ENCODE peak calls at places on chromosomes 13 and 19, in eight cellular contexts. Y is neural progenitor cell, N is breast epithelium, I is psoas muscle, K is IMR-90, Q is fibroblast of lung, E is mammary epithelial cell, F is heart left ventricle. B is an unnamed sample.

GRCh38 chr13:109383683-109384082 is 402.7 kb downstream of the IRS2 start:
- DNase-seq in Y (no peak), N (no peak), I (no peak), K (peak; percentile 79), Q (peak; percentile 55), E (peak; percentile 90), F (no peak), B (no peak)

GRCh38 chr13:98372886-98373285 is 195.8 kb upstream of the RNF113B start:
- DNase-seq in Y (no peak), N (no peak), I (peak; percentile 66), K (peak; percentile 87), Q (peak; percentile 60), E (no peak), F (no peak), B (no peak)

GRCh38 chr19:53849237-53849676 is 18.4 kb upstream of the MYADM start:
- DNase-seq in Y (no peak), N (no peak), I (no peak), K (peak; percentile 23), Q (peak; percentile 50), E (no peak), F (peak; percentile 41), B (no peak)

GRCh38 chr13:110985570-110985969 is 70.7 kb upstream of the ANKRD10 start:
- DNase-seq in Y (no peak), N (no peak), I (no peak), K (peak; percentile 34), Q (peak; percentile 38), E (no peak), F (no peak), B (no peak)

GRCh38 chr13:20057963-20058362 is 99.4 kb downstream of the ZMYM2 start:
- DNase-seq in Y (no peak), N (no peak), I (no peak), K (no peak), Q (no peak), E (no peak), F (no peak), B (no peak)

GRCh38 chr13:79483302-79483701 is 2.3 kb downstream of the NDFIP2 start:
- DNase-seq in Y (no peak), N (no peak), I (no peak), K (peak; percentile 78), Q (peak; percentile 75), E (peak; percentile 55), F (no peak), B (no peak)

GRCh38 chr13:111095911-111096501 is 19.1 kb upstream of the ARHGEF7 start:
- DNase-seq in Y (no peak), N (no peak), I (no peak), K (no peak), Q (no peak), E (no peak), F (no peak), B (no peak)

GRCh38 chr19:29873024-29873800 is 61.4 kb downstream of the CCNE1 start:
- DNase-seq in Y (peak; percentile 86), N (no peak), I (peak; percentile 83), K (no peak), Q (peak; percentile 9), E (no peak), F (peak; percentile 59), B (peak; percentile 47)

GRCh38 chr19:5407356-5407755 is 47.9 kb upstream of the ZNRF4 start:
- DNase-seq in Y (peak; percentile 49), N (no peak), I (no peak), K (peak; percentile 17), Q (peak; percentile 8), E (peak; percentile 19), F (no peak), B (no peak)

GRCh38 chr19:2034729-2035589 is 16.1 kb downstream of the MKNK2 start:
- DNase-seq in Y (peak; percentile 71), N (no peak), I (peak; percentile 89), K (peak; percentile 8), Q (peak; percentile 56), E (no peak), F (no peak), B (peak; percentile 92)

GRCh38 chr13:76314495-76314894 is 571.7 kb downstream of the KCTD12 start:
- DNase-seq in Y (no peak), N (no peak), I (no peak), K (no peak), Q (no peak), E (no peak), F (no peak), B (no peak)

GRCh38 chr19:18282788-18283141 is 1.3 kb upstream of the JUND start:
- DNase-seq in Y (no peak), N (no peak), I (no peak), K (no peak), Q (no peak), E (no peak), F (no peak), B (no peak)

GRCh38 chr13:60282708-60283107 is 114.3 kb upstream of the TDRD3 start:
- DNase-seq in Y (no peak), N (no peak), I (no peak), K (no peak), Q (no peak), E (no peak), F (no peak), B (no peak)

GRCh38 chr19:52786078-52786463 is 520 bp downstream of the ZNF600 start:
- DNase-seq in Y (peak; percentile 35), N (no peak), I (no peak), K (no peak), Q (no peak), E (peak; percentile 30), F (no peak), B (no peak)

GRCh38 chr13:101576452-101576851 is 124.0 kb downstream of the ITGBL1 start:
- DNase-seq in Y (no peak), N (no peak), I (no peak), K (peak; percentile 81), Q (peak; percentile 88), E (no peak), F (no peak), B (no peak)

GRCh38 chr13:36029171-36029570 is 102.0 kb downstream of the DCLK1 start:
- DNase-seq in Y (no peak), N (no peak), I (no peak), K (peak; percentile 5), Q (peak; percentile 65), E (peak; percentile 11), F (no peak), B (no peak)

GRCh38 chr13:30576528-30576927 is 41.2 kb upstream of the USPL1 start:
- DNase-seq in Y (no peak), N (no peak), I (no peak), K (peak; percentile 59), Q (peak; percentile 59), E (peak; percentile 73), F (peak; percentile 29), B (no peak)

GRCh38 chr13:74073231-74073630 is 61.0 kb downstream of the KLF12 start:
- DNase-seq in Y (no peak), N (no peak), I (no peak), K (no peak), Q (no peak), E (no peak), F (no peak), B (no peak)

GRCh38 chr13:66195238-66195637 is 1034.9 kb downstream of the PCDH9 start:
- DNase-seq in Y (no peak), N (no peak), I (no peak), K (no peak), Q (no peak), E (no peak), F (no peak), B (no peak)
- H3K4me1 ChIP-seq in Y (no peaks in the 10 kb centered on the region), N (no peaks in the 10 kb centered on the region), I (no peaks in the 10 kb centered on the region), K (no peaks in the 10 kb centered on the region), Q (no peaks in the 10 kb centered on the region), E (no peaks in the 10 kb centered on the region), F (no peaks in the 10 kb centered on the region), B (no peaks in the 10 kb centered on the region)

DNA sequence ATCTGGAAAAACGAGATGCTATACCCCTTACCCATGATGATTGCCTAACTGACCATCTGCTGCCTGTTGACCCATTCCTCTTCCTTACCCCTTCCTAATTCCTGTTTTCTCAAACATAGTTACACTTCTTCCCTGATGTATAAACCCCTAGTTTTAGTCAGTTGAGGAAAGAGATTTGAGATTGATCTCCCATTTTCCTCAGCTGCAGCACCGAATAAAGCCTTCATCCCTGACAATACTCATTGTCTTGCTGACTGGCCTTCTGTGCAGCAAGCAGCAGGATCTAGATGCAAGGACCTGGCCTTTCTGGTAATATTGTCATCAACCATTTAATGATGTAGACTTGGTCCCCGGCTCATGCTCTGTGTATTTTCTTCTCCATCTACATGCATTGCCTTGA is 999 bp upstream of the ZNF264 start:
- DNase-seq in Y (no peak), N (no peak), I (no peak), K (no peak), Q (no peak), E (no peak), F (no peak), B (no peak)
- H3K4me3 ChIP-seq in Y (peak overlapping the region; percentile 92), N (no peak overlapping the region), I (no peak overlapping the region), K (no peak overlapping the region), Q (no peak overlapping the region), E (no peak overlapping the region), F (no peak overlapping the region), B (no peak overlapping the region)

DNA sequence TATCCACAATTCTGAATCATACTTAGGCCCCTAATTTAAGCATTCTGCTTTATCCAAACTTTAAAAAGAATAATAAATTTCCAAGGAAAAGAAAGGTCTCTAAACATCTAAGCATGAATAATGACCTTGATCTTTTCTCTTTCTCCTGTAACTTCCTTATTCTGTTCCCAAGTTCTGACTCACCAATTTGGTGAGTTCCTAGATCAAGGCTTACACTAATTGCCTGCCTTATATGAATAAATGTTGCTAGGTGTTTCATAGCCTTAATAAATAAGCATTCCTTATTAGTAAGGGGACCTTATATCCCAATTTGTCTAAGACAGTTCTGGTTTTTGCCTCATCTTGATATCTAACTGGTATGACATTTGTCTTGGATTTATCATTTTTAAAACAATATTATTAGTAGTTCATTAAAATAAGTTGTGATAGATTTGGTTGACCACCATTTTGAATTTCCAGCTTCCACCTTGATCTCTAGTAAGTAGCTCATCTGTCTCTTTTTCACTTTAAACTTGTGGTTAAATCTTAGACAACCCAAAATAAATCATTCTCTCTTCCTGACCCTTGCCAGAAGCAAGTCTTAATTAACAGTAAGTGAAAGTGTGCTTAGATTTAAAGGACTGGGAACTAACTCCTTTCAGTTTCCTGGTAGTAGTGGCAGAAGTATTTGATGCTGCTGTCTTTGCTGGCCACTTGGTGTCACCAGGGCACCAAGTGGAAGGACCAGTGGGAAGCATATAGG is 121.2 kb upstream of the MLNR start:
- DNase-seq in Y (peak; percentile 29), N (no peak), I (no peak), K (no peak), Q (peak; percentile 41), E (no peak), F (no peak), B (no peak)
- TF ChIP-seq CTCF in Y (peak; percentile 54), N (no peak), I (peak; percentile 40), K (peak; percentile 27), Q (no peak), E (peak; percentile 13), F (peak; percentile 54), B (peak; percentile 7)

GRCh38 chr19:34596115-34596514 is 80.8 kb downstream of the SCGB2B2 start:
- DNase-seq in Y (no peak), N (no peak), I (no peak), K (no peak), Q (no peak), E (no peak), F (no peak), B (no peak)

GRCh38 chr19:34595683-34596082 is 81.3 kb downstream of the SCGB2B2 start:
- DNase-seq in Y (no peak), N (no peak), I (peak; percentile 40), K (no peak), Q (no peak), E (no peak), F (no peak), B (no peak)

GRCh38 chr19:34598217-34599155 is 78.5 kb downstream of the SCGB2B2 start:
- DNase-seq in Y (no peak), N (no peak), I (peak; percentile 47), K (no peak), Q (no peak), E (no peak), F (no peak), B (no peak)

GRCh38 chr19:34596989-34597388 is 80.0 kb downstream of the SCGB2B2 start:
- DNase-seq in Y (no peak), N (no peak), I (no peak), K (no peak), Q (no peak), E (no peak), F (no peak), B (no peak)

GRCh38 chr19:34597596-34597995 is 79.4 kb downstream of the SCGB2B2 start:
- DNase-seq in Y (no peak), N (no peak), I (no peak), K (no peak), Q (no peak), E (no peak), F (no peak), B (no peak)
- H3K4me1 ChIP-seq in Y (no peaks in the 10 kb centered on the region), N (no peaks in the 10 kb centered on the region), I (peaks cover 15% of the 10 kb centered on the region), K (no peaks in the 10 kb centered on the region), Q (no peaks in the 10 kb centered on the region), E (no peaks in the 10 kb centered on the region), F (no peaks in the 10 kb centered on the region), B (no peaks in the 10 kb centered on the region)

B was measured in left lung.